ENCODE peak calls at places on chromosomes 4 and X, in six cellular contexts. J is EH; O is stimulated activated CD4-positive, alpha-beta T cell treated with anti-CD3 and anti-CD28 coated beads, Interleukin-4, amount 100 ng/mL, for 24 hours; X is dorsolateral prefrontal cortex; U is psoas muscle; L is cardiac fibroblast. W is an unnamed sample.

GRCh38 chr4:139210486-139210885 is 33.5 kb upstream of the ELF2 start:
- DNase-seq in J (no peak), O (no peak), X (no peak), U (no peak), L (no peak), W (no peak)

GRCh38 chrX:24098932-24099331 is 44.2 kb downstream of the EIF2S3 start:
- DNase-seq in J (no peak), O (no peak), X (no peak), U (no peak), L (no peak), W (no peak)

GRCh38 chr4:48329976-48330375 is 11.4 kb upstream of the SLAIN2 start:
- DNase-seq in J (peak), O (no peak), X (no peak), U (no peak), L (peak), W (peak)

GRCh38 chrX:66914082-66914481 is 275.2 kb upstream of the EDA2R start:
- DNase-seq in J (no peak), O (no peak), X (no peak), U (no peak), L (peak), W (peak)

GRCh38 chr4:145012841-145013240 is 85.2 kb downstream of the ANAPC10 start:
- DNase-seq in J (peak), O (no peak), X (no peak), U (no peak), L (peak), W (peak)

GRCh38 chr4:152209772-152210493 is 326.0 kb downstream of the FBXW7 start:
- DNase-seq in J (peak), O (no peak), X (no peak), U (no peak), L (no peak), W (no peak)

GRCh38 chr4:161799687-161800086 is 364.1 kb downstream of the FSTL5 start:
- DNase-seq in J (no peak), O (no peak), X (no peak), U (no peak), L (no peak), W (peak)

GRCh38 chr4:40334591-40335507 is at the start of gene CHRNA9:
- DNase-seq in J (no peak), O (no peak), X (no peak), U (no peak), L (no peak), W (no peak)

GRCh38 chr4:89337678-89338077 is 30.1 kb upstream of the GPRIN3 start:
- DNase-seq in J (no peak), O (no peak), X (no peak), U (no peak), L (no peak), W (no peak)

GRCh38 chrX:65516756-65517155 is 17.8 kb downstream of the LAS1L start:
- DNase-seq in J (no peak), O (no peak), X (peak), U (no peak), L (no peak), W (no peak)

GRCh38 chrX:120015145-120016067 is 62.1 kb downstream of the RHOXF2B start:
- DNase-seq in J (no peak), O (no peak), X (no peak), U (no peak), L (no peak), W (no peak)

GRCh38 chr4:3733195-3733594 is 33.0 kb upstream of the ADRA2C start:
- DNase-seq in J (no peak), O (no peak), X (no peak), U (no peak), L (no peak), W (no peak)

GRCh38 chr4:173192375-173193162 is 24.0 kb downstream of the GALNT7 start:
- DNase-seq in J (no peak), O (no peak), X (no peak), U (no peak), L (no peak), W (no peak)

GRCh38 chr4:131459430-131460101 is 1689.5 kb upstream of the PCDH10 start:
- DNase-seq in J (no peak), O (no peak), X (no peak), U (no peak), L (no peak), W (peak)

GRCh38 chr4:7787681-7788141 is 151.9 kb downstream of the AFAP1 start:
- DNase-seq in J (no peak), O (no peak), X (no peak), U (no peak), L (no peak), W (no peak)

GRCh38 chr4:101563126-101563525 is 215.8 kb upstream of the PPP3CA start:
- DNase-seq in J (no peak), O (no peak), X (no peak), U (no peak), L (peak), W (no peak)

W was measured in ELR.